ENCODE peak calls at places on chromosomes 16 and 17, in nine cellular contexts. One of them, this sample, is unnamed.

GRCh38 chr17:79354173-79354820 is 256.6 kb downstream of the RBFOX3 start:
- DNase-seq in stomach: no peak
- DNase-seq in ovary: no peak
- DNase-seq in hepatocyte: no peak
- DNase-seq in CD8-positive, alpha-beta memory T cell: no peak
- DNase-seq in mammary epithelial cell: no peak
- DNase-seq in K562: no peak
- DNase-seq in neuronal stem cell: no peak
- DNase-seq in HAP-1: no peak
- DNase-seq in this sample: no peak

GRCh38 chr16:13779676-13780075 is 140.3 kb upstream of the ERCC4 start:
- DNase-seq in stomach: no peak
- DNase-seq in ovary: no peak
- DNase-seq in hepatocyte: no peak
- DNase-seq in CD8-positive, alpha-beta memory T cell: no peak
- DNase-seq in mammary epithelial cell: no peak
- DNase-seq in K562: peak; percentile 74
- DNase-seq in neuronal stem cell: no peak
- DNase-seq in HAP-1: no peak
- DNase-seq in this sample: no peak

GRCh38 chr16:16073884-16074781 is 124.7 kb downstream of the ABCC1 start:
- DNase-seq in stomach: peak; percentile 34
- DNase-seq in ovary: no peak
- DNase-seq in hepatocyte: peak; percentile 59
- DNase-seq in CD8-positive, alpha-beta memory T cell: no peak
- DNase-seq in mammary epithelial cell: no peak
- DNase-seq in K562: peak; percentile 33
- DNase-seq in neuronal stem cell: peak; percentile 18
- DNase-seq in HAP-1: no peak
- DNase-seq in this sample: peak; percentile 91

GRCh38 chr16:83338138-83338537 is 469.6 kb upstream of the HSBP1 start:
- DNase-seq in stomach: no peak
- DNase-seq in ovary: no peak
- DNase-seq in hepatocyte: no peak
- DNase-seq in CD8-positive, alpha-beta memory T cell: no peak
- DNase-seq in mammary epithelial cell: no peak
- DNase-seq in K562: no peak
- DNase-seq in neuronal stem cell: no peak
- DNase-seq in HAP-1: no peak
- DNase-seq in this sample: no peak

GRCh38 chr17:70702683-70703255 is 533.4 kb downstream of the KCNJ2 start:
- DNase-seq in stomach: no peak
- DNase-seq in ovary: no peak
- DNase-seq in hepatocyte: no peak
- DNase-seq in CD8-positive, alpha-beta memory T cell: no peak
- DNase-seq in mammary epithelial cell: no peak
- DNase-seq in K562: no peak
- DNase-seq in neuronal stem cell: no peak
- DNase-seq in HAP-1: no peak
- DNase-seq in this sample: no peak

GRCh38 chr16:85080923-85081498 is 31.3 kb downstream of the CIBAR2 start:
- DNase-seq in stomach: no peak
- DNase-seq in ovary: no peak
- DNase-seq in hepatocyte: no peak
- DNase-seq in CD8-positive, alpha-beta memory T cell: no peak
- DNase-seq in mammary epithelial cell: no peak
- DNase-seq in K562: no peak
- DNase-seq in neuronal stem cell: no peak
- DNase-seq in HAP-1: peak; percentile 59
- DNase-seq in this sample: no peak

GRCh38 chr17:18224428-18225120 is 861 bp upstream of the LLGL1 start:
- DNase-seq in stomach: no peak
- DNase-seq in ovary: no peak
- DNase-seq in hepatocyte: peak; percentile 59
- DNase-seq in CD8-positive, alpha-beta memory T cell: no peak
- DNase-seq in mammary epithelial cell: no peak
- DNase-seq in K562: no peak
- DNase-seq in neuronal stem cell: peak; percentile 95
- DNase-seq in HAP-1: peak; percentile 90
- DNase-seq in this sample: peak; percentile 97

GRCh38 chr17:67689534-67690177 is 28.1 kb upstream of the NOL11 start:
- DNase-seq in stomach: peak; percentile 44
- DNase-seq in ovary: peak; percentile 45
- DNase-seq in hepatocyte: peak; percentile 83
- DNase-seq in CD8-positive, alpha-beta memory T cell: peak; percentile 3
- DNase-seq in mammary epithelial cell: peak; percentile 42
- DNase-seq in K562: peak; percentile 65
- DNase-seq in neuronal stem cell: peak; percentile 54
- DNase-seq in HAP-1: peak; percentile 72
- DNase-seq in this sample: peak; percentile 82

GRCh38 chr16:77949445-77949844 is 72.9 kb upstream of the CLEC3A start:
- DNase-seq in stomach: no peak
- DNase-seq in ovary: no peak
- DNase-seq in hepatocyte: no peak
- DNase-seq in CD8-positive, alpha-beta memory T cell: no peak
- DNase-seq in mammary epithelial cell: no peak
- DNase-seq in K562: no peak
- DNase-seq in neuronal stem cell: no peak
- DNase-seq in HAP-1: no peak
- DNase-seq in this sample: no peak

GRCh38 chr16:86103320-86103719 is 204.4 kb downstream of the IRF8 start:
- DNase-seq in stomach: no peak
- DNase-seq in ovary: no peak
- DNase-seq in hepatocyte: no peak
- DNase-seq in CD8-positive, alpha-beta memory T cell: no peak
- DNase-seq in mammary epithelial cell: no peak
- DNase-seq in K562: no peak
- DNase-seq in neuronal stem cell: no peak
- DNase-seq in HAP-1: no peak
- DNase-seq in this sample: no peak

GRCh38 chr17:75266315-75267145 is 4.5 kb downstream of the MIF4GD start:
- DNase-seq in stomach: no peak
- DNase-seq in ovary: no peak
- DNase-seq in hepatocyte: no peak
- DNase-seq in CD8-positive, alpha-beta memory T cell: no peak
- DNase-seq in mammary epithelial cell: no peak
- DNase-seq in K562: no peak
- DNase-seq in neuronal stem cell: no peak
- DNase-seq in HAP-1: no peak
- DNase-seq in this sample: no peak

GRCh38 chr17:47423406-47424295 is 99.9 kb downstream of the EFCAB13 start:
- DNase-seq in stomach: peak; percentile 71
- DNase-seq in ovary: no peak
- DNase-seq in hepatocyte: peak; percentile 56
- DNase-seq in CD8-positive, alpha-beta memory T cell: no peak
- DNase-seq in mammary epithelial cell: peak; percentile 23
- DNase-seq in K562: no peak
- DNase-seq in neuronal stem cell: no peak
- DNase-seq in HAP-1: no peak
- DNase-seq in this sample: no peak

GRCh38 chr17:47427985-47428384 is 102.9 kb upstream of the NPEPPS start:
- DNase-seq in stomach: no peak
- DNase-seq in ovary: no peak
- DNase-seq in hepatocyte: no peak
- DNase-seq in CD8-positive, alpha-beta memory T cell: no peak
- DNase-seq in mammary epithelial cell: no peak
- DNase-seq in K562: no peak
- DNase-seq in neuronal stem cell: no peak
- DNase-seq in HAP-1: no peak
- DNase-seq in this sample: no peak
- H3K4me1 ChIP-seq in stomach: peaks cover 18% of the 10 kb centered on the region
- H3K4me1 ChIP-seq in ovary: peaks cover 2% of the 10 kb centered on the region
- H3K4me1 ChIP-seq in hepatocyte: no peaks in the 10 kb centered on the region
- H3K4me1 ChIP-seq in CD8-positive, alpha-beta memory T cell: no peaks in the 10 kb centered on the region
- H3K4me1 ChIP-seq in mammary epithelial cell: no peaks in the 10 kb centered on the region
- H3K4me1 ChIP-seq in K562: no peaks in the 10 kb centered on the region
- H3K4me1 ChIP-seq in neuronal stem cell: no peaks in the 10 kb centered on the region
- H3K4me1 ChIP-seq in HAP-1: no peaks in the 10 kb centered on the region
- H3K4me1 ChIP-seq in this sample: no peaks in the 10 kb centered on the region

GRCh38 chr17:81550830-81551457 is 1.2 kb downstream of the FAAP100 start:
- DNase-seq in stomach: no peak
- DNase-seq in ovary: no peak
- DNase-seq in hepatocyte: no peak
- DNase-seq in CD8-positive, alpha-beta memory T cell: no peak
- DNase-seq in mammary epithelial cell: no peak
- DNase-seq in K562: no peak
- DNase-seq in neuronal stem cell: no peak
- DNase-seq in HAP-1: no peak
- DNase-seq in this sample: no peak

GRCh38 chr17:81553616-81554181 is 1.5 kb upstream of the FAAP100 start:
- DNase-seq in stomach: no peak
- DNase-seq in ovary: peak; percentile 69
- DNase-seq in hepatocyte: peak; percentile 63
- DNase-seq in CD8-positive, alpha-beta memory T cell: no peak
- DNase-seq in mammary epithelial cell: peak; percentile 92
- DNase-seq in K562: peak; percentile 52
- DNase-seq in neuronal stem cell: no peak
- DNase-seq in HAP-1: no peak
- DNase-seq in this sample: peak; percentile 79

GRCh38 chr17:81551458-81552243 is 502 bp downstream of the FAAP100 start:
- DNase-seq in stomach: no peak
- DNase-seq in ovary: no peak
- DNase-seq in hepatocyte: peak; percentile 44
- DNase-seq in CD8-positive, alpha-beta memory T cell: no peak
- DNase-seq in mammary epithelial cell: peak; percentile 21
- DNase-seq in K562: peak; percentile 85
- DNase-seq in neuronal stem cell: no peak
- DNase-seq in HAP-1: no peak
- DNase-seq in this sample: peak; percentile 80

GRCh38 chr17:81553018-81553615 is 964 bp upstream of the FAAP100 start:
- DNase-seq in stomach: peak; percentile 83
- DNase-seq in ovary: peak; percentile 58
- DNase-seq in hepatocyte: peak; percentile 85
- DNase-seq in CD8-positive, alpha-beta memory T cell: peak; percentile 69
- DNase-seq in mammary epithelial cell: peak; percentile 80
- DNase-seq in K562: peak; percentile 91
- DNase-seq in neuronal stem cell: peak; percentile 72
- DNase-seq in HAP-1: peak; percentile 94
- DNase-seq in this sample: peak; percentile 95

GRCh38 chr17:81552244-81553017 is at the start of gene FAAP100:
- DNase-seq in stomach: peak; percentile 84
- DNase-seq in ovary: peak; percentile 76
- DNase-seq in hepatocyte: peak; percentile 93
- DNase-seq in CD8-positive, alpha-beta memory T cell: peak; percentile 75
- DNase-seq in mammary epithelial cell: peak; percentile 85
- DNase-seq in K562: peak; percentile 89
- DNase-seq in neuronal stem cell: peak; percentile 86
- DNase-seq in HAP-1: peak; percentile 85
- DNase-seq in this sample: peak; percentile 94
- H3K4me3 ChIP-seq in stomach: peak within 1 kb of the TSS; percentile 89
- H3K4me3 ChIP-seq in ovary: peak within 1 kb of the TSS; percentile 94
- H3K4me3 ChIP-seq in hepatocyte: peak within 1 kb of the TSS; percentile 94
- H3K4me3 ChIP-seq in CD8-positive, alpha-beta memory T cell: peak within 1 kb of the TSS; percentile 75
- H3K4me3 ChIP-seq in mammary epithelial cell: peak within 1 kb of the TSS; percentile 91
- H3K4me3 ChIP-seq in K562: peak within 1 kb of the TSS; percentile 97
- H3K4me3 ChIP-seq in neuronal stem cell: peak within 1 kb of the TSS; percentile 96
- H3K4me3 ChIP-seq in HAP-1: peak within 1 kb of the TSS; percentile 97
- H3K4me3 ChIP-seq in this sample: peak within 1 kb of the TSS; percentile 83

DNA sequence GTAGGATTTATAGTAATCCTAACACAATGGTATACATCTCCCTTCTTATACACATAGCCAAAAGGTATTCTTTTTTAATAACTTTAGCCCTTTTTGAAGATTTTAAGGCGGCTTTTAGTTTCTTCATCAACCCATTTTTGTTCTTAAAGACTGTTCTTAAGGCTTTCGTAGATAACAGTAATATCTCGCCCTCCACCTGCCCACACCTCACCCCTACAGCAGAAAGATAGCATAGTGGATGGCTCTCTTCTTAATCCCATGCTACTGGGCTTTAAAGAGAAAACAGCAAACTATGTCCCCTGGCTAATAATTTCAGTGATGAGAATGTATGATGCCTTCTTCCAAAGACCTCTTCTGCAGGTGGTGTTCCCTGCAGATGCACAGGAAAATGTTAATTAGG is 8.6 kb downstream of the IGSF6 start:
- DNase-seq in stomach: no peak
- DNase-seq in ovary: no peak
- DNase-seq in hepatocyte: no peak
- DNase-seq in CD8-positive, alpha-beta memory T cell: no peak
- DNase-seq in mammary epithelial cell: no peak
- DNase-seq in K562: peak; percentile 24
- DNase-seq in neuronal stem cell: no peak
- DNase-seq in HAP-1: no peak
- DNase-seq in this sample: no peak
- H3K4me1 ChIP-seq in stomach: peaks cover 52% of the 10 kb centered on the region
- H3K4me1 ChIP-seq in ovary: peaks cover 10% of the 10 kb centered on the region
- H3K4me1 ChIP-seq in hepatocyte: peaks cover 3% of the 10 kb centered on the region
- H3K4me1 ChIP-seq in CD8-positive, alpha-beta memory T cell: peaks cover 64% of the 10 kb centered on the region
- H3K4me1 ChIP-seq in mammary epithelial cell: peaks cover 14% of the 10 kb centered on the region
- H3K4me1 ChIP-seq in K562: no peaks in the 10 kb centered on the region
- H3K4me1 ChIP-seq in neuronal stem cell: no peaks in the 10 kb centered on the region
- H3K4me1 ChIP-seq in HAP-1: peaks cover 7% of the 10 kb centered on the region
- H3K4me1 ChIP-seq in this sample: no peaks in the 10 kb centered on the region

GRCh38 chr17:76431509-76431908 is 21.4 kb downstream of the UBE2O start:
- DNase-seq in stomach: no peak
- DNase-seq in ovary: no peak
- DNase-seq in hepatocyte: no peak
- DNase-seq in CD8-positive, alpha-beta memory T cell: no peak
- DNase-seq in mammary epithelial cell: no peak
- DNase-seq in K562: no peak
- DNase-seq in neuronal stem cell: no peak
- DNase-seq in HAP-1: no peak
- DNase-seq in this sample: no peak
- H3K4me3 ChIP-seq in stomach: no peak overlapping the region
- H3K4me3 ChIP-seq in ovary: no peak overlapping the region
- H3K4me3 ChIP-seq in hepatocyte: no peak overlapping the region
- H3K4me3 ChIP-seq in CD8-positive, alpha-beta memory T cell: no peak overlapping the region
- H3K4me3 ChIP-seq in mammary epithelial cell: no peak overlapping the region
- H3K4me3 ChIP-seq in K562: no peak overlapping the region
- H3K4me3 ChIP-seq in neuronal stem cell: no peak overlapping the region
- H3K4me3 ChIP-seq in HAP-1: no peak overlapping the region
- H3K4me3 ChIP-seq in this sample: no peak overlapping the region

DNA sequence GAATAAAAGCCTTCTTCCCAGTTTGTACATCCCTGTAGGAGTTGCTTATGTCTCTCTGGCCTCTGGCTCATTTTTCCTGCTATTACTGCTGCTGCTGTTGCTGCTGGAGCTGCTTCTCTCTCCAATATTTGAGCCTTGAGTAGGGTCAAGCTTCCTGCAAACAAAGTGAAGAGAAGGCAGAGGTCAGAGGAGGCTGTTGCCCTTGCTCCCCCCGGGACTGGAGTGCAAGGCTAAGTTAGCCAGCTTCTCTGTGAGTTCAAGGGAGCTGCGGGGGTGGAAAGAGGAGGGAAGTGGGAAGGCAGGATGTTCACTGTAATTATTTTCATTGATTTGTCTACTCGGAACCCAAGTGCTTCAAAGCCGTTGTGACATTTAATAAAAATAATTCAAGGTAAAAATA is 77.0 kb upstream of the TMEM132E start:
- DNase-seq in stomach: no peak
- DNase-seq in ovary: no peak
- DNase-seq in hepatocyte: no peak
- DNase-seq in CD8-positive, alpha-beta memory T cell: no peak
- DNase-seq in mammary epithelial cell: no peak
- DNase-seq in K562: no peak
- DNase-seq in neuronal stem cell: no peak
- DNase-seq in HAP-1: no peak
- DNase-seq in this sample: no peak
- H3K4me1 ChIP-seq in stomach: no peaks in the 10 kb centered on the region
- H3K4me1 ChIP-seq in ovary: peaks cover 4% of the 10 kb centered on the region
- H3K4me1 ChIP-seq in hepatocyte: no peaks in the 10 kb centered on the region
- H3K4me1 ChIP-seq in CD8-positive, alpha-beta memory T cell: no peaks in the 10 kb centered on the region
- H3K4me1 ChIP-seq in mammary epithelial cell: no peaks in the 10 kb centered on the region
- H3K4me1 ChIP-seq in K562: no peaks in the 10 kb centered on the region
- H3K4me1 ChIP-seq in neuronal stem cell: no peaks in the 10 kb centered on the region
- H3K4me1 ChIP-seq in HAP-1: no peaks in the 10 kb centered on the region
- H3K4me1 ChIP-seq in this sample: no peaks in the 10 kb centered on the region

This sample was measured in SJCRH30.